ENCODE peak calls at places on chromosomes 6 and 20, in four cellular contexts. V is SK-N-SH, M is fibroblast of lung, W is hepatocyte. G is an unnamed sample. For H3K4me1, the result is how much of the 10 kb centered on the place peaks cover.

GRCh38 chr20:54469952-54470351 is 5.4 kb upstream of the DOK5 start:
- DNase-seq in V (no peak), M (no peak), W (no peak), G (no peak)

GRCh38 chr20:46767127-46767761 is 57.8 kb downstream of the SLC2A10 start:
- DNase-seq in V (peak), M (peak), W (peak), G (peak)

GRCh38 chr20:53829706-53830521 is 236.3 kb upstream of the ZNF217 start:
- DNase-seq in V (no peak), M (peak), W (peak), G (peak)

GRCh38 chr6:2952557-2953095 is 18.7 kb downstream of the SERPINB6 start:
- DNase-seq in V (peak), M (peak), W (peak), G (no peak)

GRCh38 chr20:32896521-32897280 is 38.0 kb downstream of the EFCAB8 start:
- DNase-seq in V (no peak), M (no peak), W (no peak), G (no peak)

GRCh38 chr20:55057779-55058415 is 582.5 kb downstream of the DOK5 start:
- DNase-seq in V (no peak), M (peak), W (no peak), G (no peak)

GRCh38 chr6:116793224-116793623 is 27.7 kb upstream of the FAM162B start:
- DNase-seq in V (no peak), M (no peak), W (no peak), G (no peak)

GRCh38 chr6:29708432-29709177 is 14.6 kb upstream of the HLA-F start:
- DNase-seq in V (no peak), M (no peak), W (no peak), G (no peak)

GRCh38 chr6:153108320-153108719 is 22.8 kb downstream of the RGS17 start:
- DNase-seq in V (peak), M (peak), W (no peak), G (no peak)

GRCh38 chr6:157637941-157638340 is 185.1 kb upstream of the SNX9 start:
- DNase-seq in V (no peak), M (no peak), W (no peak), G (no peak)

GRCh38 chr6:150176152-150176551 is 33.3 kb downstream of the PPP1R14C start:
- DNase-seq in V (no peak), M (no peak), W (no peak), G (peak)

GRCh38 chr20:38272961-38273360 is 12.4 kb upstream of the KIAA1755 start:
- DNase-seq in V (no peak), M (peak), W (no peak), G (no peak)

GRCh38 chr20:62159835-62160234 is 16.3 kb downstream of the SS18L1 start:
- DNase-seq in V (no peak), M (peak), W (no peak), G (peak)

GRCh38 chr20:25196701-25197120 is 1.2 kb downstream of the ENTPD6 start:
- DNase-seq in V (no peak), M (no peak), W (no peak), G (no peak)

GRCh38 chr20:25199473-25200265 is 4.2 kb downstream of the ENTPD6 start:
- DNase-seq in V (no peak), M (no peak), W (no peak), G (no peak)

GRCh38 chr20:25197870-25198190 is 2.3 kb downstream of the ENTPD6 start:
- DNase-seq in V (no peak), M (no peak), W (no peak), G (no peak)

GRCh38 chr20:25197173-25197869 is 1.8 kb downstream of the ENTPD6 start:
- DNase-seq in V (no peak), M (no peak), W (no peak), G (no peak)

DNA sequence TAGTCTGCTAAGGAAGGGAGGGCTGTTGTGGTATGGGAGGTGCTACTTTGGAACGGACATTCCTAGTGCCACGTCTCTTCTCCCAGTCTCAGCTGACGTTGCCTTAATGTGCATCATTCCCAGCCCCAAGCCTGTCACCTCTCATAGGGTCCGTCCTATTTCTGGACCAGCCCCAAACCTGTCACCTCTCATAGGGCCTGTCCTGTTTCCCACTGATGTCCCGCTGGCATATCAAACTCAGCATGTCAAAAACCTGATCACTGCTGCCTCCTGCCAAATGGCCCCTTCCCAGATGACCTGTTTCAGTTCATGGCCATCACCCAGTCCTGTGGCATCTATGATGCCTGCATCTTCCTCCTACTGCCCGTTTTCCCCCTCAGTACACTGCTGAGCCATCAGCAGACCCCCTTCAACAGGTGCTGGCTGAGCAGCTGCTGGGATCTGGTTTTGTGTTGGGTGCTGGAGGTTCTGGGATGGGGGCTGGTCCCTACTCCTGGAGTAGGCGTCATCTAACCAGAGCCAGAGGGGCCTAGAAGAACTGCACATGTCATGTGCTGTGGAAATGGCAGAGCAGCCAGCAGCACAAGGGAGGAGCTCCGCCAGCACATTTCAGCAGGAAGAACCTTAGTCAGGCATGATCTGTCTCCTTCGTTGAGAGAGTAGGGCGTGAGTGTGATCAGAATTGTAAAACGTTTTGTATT is 3.3 kb downstream of the ENTPD6 start:
- DNase-seq in V (no peak), M (no peak), W (no peak), G (no peak)
- H3K4me2 ChIP-seq in V (no peak), M (no peak), W (no peak), G (no peak)

GRCh38 chr6:147161974-147162495 is 42.2 kb upstream of the STXBP5 start:
- DNase-seq in V (no peak), M (peak), W (peak), G (no peak)
- H3K27ac ChIP-seq in V (peak), M (no peak), W (no peak), G (no peak)

DNA sequence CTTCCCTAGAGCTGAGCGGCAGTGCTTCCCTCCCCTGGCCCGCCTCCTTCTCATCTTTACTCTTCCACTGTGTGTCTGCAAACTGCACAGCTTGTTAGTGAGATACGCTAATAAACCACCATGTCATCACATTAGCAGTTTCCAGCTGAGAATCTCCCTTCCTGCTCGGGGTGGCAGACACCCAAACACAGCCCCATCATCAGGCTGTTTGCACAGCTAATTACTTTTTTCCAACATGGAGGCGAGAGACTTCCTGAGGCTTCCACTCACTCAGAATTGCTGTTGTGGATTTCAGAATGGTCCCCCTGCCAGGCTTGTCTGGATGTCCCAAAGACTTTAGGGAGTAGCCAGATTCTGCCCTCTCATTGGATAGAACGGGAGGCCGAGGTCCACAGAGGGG is 445.0 kb upstream of the SULF2 start:
- DNase-seq in V (no peak), M (no peak), W (no peak), G (no peak)
- H3K4me1 ChIP-seq in V (under half), M (under half), W (under half), G (under half)

GRCh38 chr6:141395443-141396008 is 737.2 kb upstream of the GJE1 start:
- DNase-seq in V (no peak), M (no peak), W (no peak), G (no peak)
- H3K4me2 ChIP-seq in V (no peak), M (no peak), W (no peak), G (no peak)

G was measured in PC-9.